ENCODE peak calls at places on chromosomes 4 and X, in six cellular contexts. I, P, B, Y, N and H are unnamed samples. For H3K36me3, the result is how much of the 10 kb centered on the place peaks cover.

GRCh38 chrX:106039920-106040319 is 1.4 kb upstream of the SERPINA7 start:
- DNase-seq in I (peak), N (peak), B (no peak), P (no peak), Y (no peak), H (no peak)

GRCh38 chr4:54001558-54002365 is 62.6 kb downstream of the CHIC2 start:
- DNase-seq in P (peak), Y (no peak), B (no peak), I (no peak), N (no peak), H (no peak)

GRCh38 chrX:55210931-55211677 is 9.0 kb upstream of the PAGE5 start:
- DNase-seq in N (no peak), B (no peak), P (no peak), Y (no peak), I (no peak), H (peak)

GRCh38 chrX:105543271-105543670 is 279.1 kb upstream of the NRK start:
- DNase-seq in Y (no peak), I (peak), B (no peak), P (no peak), N (no peak), H (no peak)

GRCh38 chr4:79651516-79651915 is 243.5 kb upstream of the GK2 start:
- DNase-seq in N (no peak), I (peak), P (no peak), Y (no peak), B (peak), H (peak)

GRCh38 chrX:108224727-108225455 is 133.3 kb downstream of the ATG4A start:
- DNase-seq in P (peak), Y (peak), B (peak), I (peak), N (no peak), H (no peak)

GRCh38 chrX:103373581-103373980 is 2.8 kb upstream of the BEX3 start:
- DNase-seq in B (no peak), Y (no peak), N (no peak), P (no peak), I (no peak), H (no peak)

GRCh38 chr4:150136481-150136880 is 58.2 kb downstream of the DCLK2 start:
- DNase-seq in I (no peak), N (no peak), P (no peak), B (peak), Y (peak), H (no peak)

GRCh38 chr4:88796545-88796944 is 98.9 kb upstream of the NAP1L5 start:
- DNase-seq in Y (no peak), B (no peak), N (no peak), I (no peak), P (no peak), H (no peak)

GRCh38 chr4:153513596-153513995 is 47.4 kb downstream of the TMEM131L start:
- DNase-seq in N (no peak), P (no peak), I (no peak), B (no peak), Y (peak), H (no peak)

GRCh38 chr4:108399610-108400265 is 220.6 kb upstream of the RPL34 start:
- DNase-seq in B (no peak), I (no peak), N (no peak), Y (no peak), P (no peak), H (no peak)

GRCh38 chr4:188534917-188535316 is 395.7 kb downstream of the TRIML1 start:
- DNase-seq in N (no peak), Y (no peak), P (no peak), I (no peak), B (no peak), H (no peak)

GRCh38 chr4:40626183-40626990 is 3.3 kb downstream of the RBM47 start:
- DNase-seq in N (no peak), B (peak), P (no peak), I (peak), Y (peak), H (no peak)

GRCh38 chr4:40629401-40630334 is at the start of gene RBM47:
- DNase-seq in Y (peak), P (peak), I (peak), B (peak), N (peak), H (peak)

GRCh38 chr4:40628888-40629287 is 776 bp downstream of the RBM47 start:
- DNase-seq in Y (no peak), P (no peak), N (no peak), B (no peak), I (peak), H (peak)

GRCh38 chr4:40627540-40627939 is 2.1 kb downstream of the RBM47 start:
- DNase-seq in N (no peak), Y (no peak), B (no peak), I (no peak), P (no peak), H (no peak)

GRCh38 chr4:40630335-40631021 is 814 bp upstream of the RBM47 start:
- DNase-seq in N (peak), I (peak), B (no peak), Y (no peak), P (no peak), H (peak)
- H3K23ac ChIP-seq in N (no peak), I (no peak), B (no peak), Y (no peak), P (no peak), H (no peak)

DNA sequence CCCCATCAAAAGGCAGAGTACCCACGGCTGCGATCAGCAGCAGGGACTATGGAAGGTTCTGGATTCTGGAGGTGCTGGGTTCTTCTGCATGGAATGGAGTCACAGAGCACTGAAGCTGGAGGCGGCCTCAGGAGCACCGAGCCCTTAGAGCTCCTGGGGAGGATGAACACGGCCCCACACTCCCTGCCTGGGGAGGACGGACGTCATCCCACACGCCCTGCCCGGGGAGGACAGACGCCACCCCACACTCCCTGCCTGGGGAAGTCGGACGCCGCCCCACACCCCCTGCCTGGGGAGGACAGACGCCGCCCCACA is 9.9 kb downstream of the LRPAP1 start:
- DNase-seq in I (no peak), N (no peak), B (no peak), Y (no peak), P (no peak), H (no peak)
- H3K36me3 ChIP-seq in I (under half), N (under half), B (half or more), Y (half or more), P (under half), H (half or more)

DNA sequence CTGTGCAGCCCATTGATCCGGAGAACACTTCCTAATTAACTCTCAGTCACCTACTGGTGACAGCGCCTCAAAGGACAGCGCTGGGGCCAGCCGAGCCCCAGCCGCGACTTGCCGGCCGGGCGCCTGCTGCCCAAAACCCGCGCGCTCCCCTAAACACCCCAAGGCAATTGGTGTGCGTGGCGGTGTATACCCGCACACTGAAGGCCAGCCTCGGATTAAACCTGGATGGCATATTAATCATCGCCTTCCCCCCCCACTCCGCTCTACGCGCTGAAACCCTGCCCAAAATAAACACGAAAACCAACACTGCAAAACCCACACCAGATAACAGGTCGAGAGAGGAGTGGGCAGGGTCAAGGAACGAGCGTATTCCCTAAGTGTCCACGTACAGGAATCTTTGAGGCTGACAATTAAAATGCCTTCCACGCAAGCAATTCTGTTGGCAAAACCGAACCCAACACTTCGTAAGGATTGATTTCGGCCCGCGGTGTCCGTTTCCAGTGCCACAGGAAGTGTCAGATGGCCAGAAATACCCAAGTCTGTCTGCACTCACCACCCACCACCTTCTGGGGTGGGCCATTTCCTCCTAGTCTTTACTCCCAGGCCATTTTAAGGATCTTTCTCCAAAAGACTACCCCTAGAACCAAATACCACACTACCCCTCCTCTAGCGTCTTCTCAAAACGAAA is 2.7 kb downstream of the BCOR start:
- DNase-seq in I (peak), Y (no peak), B (peak), P (no peak), N (no peak), H (no peak)
- H3K23ac ChIP-seq in I (no peak), Y (peak), B (no peak), P (no peak), N (no peak), H (no peak)

GRCh38 chr4:38025665-38026064 is 65.5 kb downstream of the PTTG2 start:
- DNase-seq in N (no peak), I (no peak), B (no peak), P (no peak), Y (no peak), H (no peak)

GRCh38 chr4:38023347-38024202 is 63.4 kb downstream of the PTTG2 start:
- DNase-seq in P (no peak), N (no peak), Y (no peak), I (no peak), B (no peak), H (no peak)

GRCh38 chr4:38024203-38024504 is 64.0 kb downstream of the PTTG2 start:
- DNase-seq in N (no peak), B (peak), Y (no peak), P (no peak), I (no peak), H (no peak)

GRCh38 chr4:38020386-38020785 is 60.2 kb downstream of the PTTG2 start:
- DNase-seq in B (no peak), Y (no peak), I (no peak), P (no peak), N (no peak), H (no peak)

DNA sequence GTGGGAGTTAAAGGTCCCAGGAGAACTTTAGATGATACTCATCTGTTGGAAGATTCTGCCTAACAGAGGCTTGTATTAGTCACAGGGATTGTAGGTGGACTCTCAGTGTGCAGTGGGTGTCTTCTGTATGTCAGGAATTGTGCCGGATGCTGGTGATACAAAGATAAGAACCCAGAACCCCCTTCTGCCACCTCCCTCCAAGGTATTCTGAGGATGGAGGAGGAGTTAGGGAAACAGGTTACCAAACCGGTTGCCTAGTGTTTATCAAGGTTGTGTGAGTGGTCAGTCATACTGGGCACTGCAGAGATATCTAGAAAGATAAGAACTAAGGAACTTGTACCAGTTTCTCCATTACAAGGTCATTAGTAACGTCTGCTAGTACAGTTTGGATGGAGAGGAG is 61.6 kb downstream of the PTTG2 start:
- DNase-seq in N (no peak), Y (no peak), B (no peak), P (no peak), I (no peak), H (peak)
- H3K36me3 ChIP-seq in N (under half), Y (under half), B (under half), P (under half), I (under half), H (under half)

DNA sequence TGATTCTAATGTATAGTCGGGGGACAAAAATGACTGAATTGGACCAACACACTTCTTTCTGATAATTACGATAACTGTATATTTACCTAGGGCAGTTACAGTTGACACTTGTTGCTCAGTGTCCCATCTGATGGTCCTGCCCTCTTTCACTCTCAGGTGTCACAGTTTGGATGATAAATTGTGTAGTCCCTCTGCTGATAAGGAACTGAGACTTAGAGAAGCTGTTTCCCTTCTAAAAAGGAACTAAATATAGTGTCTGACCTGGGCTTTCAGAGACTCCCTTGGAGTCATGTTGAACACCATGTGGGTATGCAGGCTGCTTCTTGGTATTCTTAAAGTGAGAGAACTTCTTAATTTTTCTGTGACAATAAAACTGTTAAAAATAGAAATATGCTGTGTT is 23.7 kb upstream of the PNPLA4 start:
- DNase-seq in N (no peak), I (no peak), Y (no peak), B (no peak), P (no peak), H (no peak)
- H3K23ac ChIP-seq in N (no peak), I (no peak), Y (no peak), B (no peak), P (no peak), H (no peak)